ENCODE peak calls at places on chromosomes 6 and 20, in six cellular contexts. One of them, this sample, is unnamed.

GRCh38 chr6:157596461-157596860 is 215.5 kb downstream of the ZDHHC14 start:
- DNase-seq in prostate gland: no peak
- DNase-seq in left ventricle myocardium inferior: no peak
- DNase-seq in mesendoderm: no peak
- DNase-seq in ovary: no peak
- DNase-seq in uterus: no peak
- DNase-seq in this sample: no peak

GRCh38 chr6:47105469-47106188 is 63.5 kb upstream of the ADGRF1 start:
- DNase-seq in uterus: no peak
- DNase-seq in ovary: no peak
- DNase-seq in mesendoderm: peak
- DNase-seq in left ventricle myocardium inferior: no peak
- DNase-seq in prostate gland: no peak
- DNase-seq in this sample: no peak

GRCh38 chr6:17483391-17484016 is 90.1 kb downstream of the CAP2 start:
- DNase-seq in uterus: no peak
- DNase-seq in mesendoderm: no peak
- DNase-seq in prostate gland: no peak
- DNase-seq in left ventricle myocardium inferior: no peak
- DNase-seq in ovary: no peak
- DNase-seq in this sample: no peak

GRCh38 chr20:61518424-61518951 is 266.4 kb downstream of the CDH4 start:
- DNase-seq in ovary: no peak
- DNase-seq in uterus: no peak
- DNase-seq in prostate gland: no peak
- DNase-seq in mesendoderm: no peak
- DNase-seq in left ventricle myocardium inferior: no peak
- DNase-seq in this sample: no peak

GRCh38 chr6:159042824-159043181 is 2.0 kb downstream of the TAGAP start:
- DNase-seq in prostate gland: no peak
- DNase-seq in left ventricle myocardium inferior: no peak
- DNase-seq in uterus: no peak
- DNase-seq in ovary: no peak
- DNase-seq in mesendoderm: no peak
- DNase-seq in this sample: no peak

GRCh38 chr6:13404115-13404891 is 76.0 kb upstream of the TBC1D7 start:
- DNase-seq in ovary: no peak
- DNase-seq in uterus: no peak
- DNase-seq in mesendoderm: no peak
- DNase-seq in left ventricle myocardium inferior: no peak
- DNase-seq in prostate gland: no peak
- DNase-seq in this sample: no peak

GRCh38 chr20:20393207-20393606 is 25.3 kb downstream of the INSM1 start:
- DNase-seq in left ventricle myocardium inferior: no peak
- DNase-seq in ovary: no peak
- DNase-seq in prostate gland: no peak
- DNase-seq in mesendoderm: no peak
- DNase-seq in uterus: no peak
- DNase-seq in this sample: no peak

GRCh38 chr6:93701526-93701925 is 282.2 kb upstream of the EPHA7 start:
- DNase-seq in left ventricle myocardium inferior: no peak
- DNase-seq in prostate gland: no peak
- DNase-seq in mesendoderm: no peak
- DNase-seq in ovary: no peak
- DNase-seq in uterus: no peak
- DNase-seq in this sample: no peak

GRCh38 chr6:42963855-42964605 is 3.5 kb downstream of the GNMT start:
- DNase-seq in left ventricle myocardium inferior: no peak
- DNase-seq in prostate gland: no peak
- DNase-seq in ovary: no peak
- DNase-seq in uterus: no peak
- DNase-seq in mesendoderm: peak
- DNase-seq in this sample: no peak

GRCh38 chr20:11867286-11867921 is 50.3 kb upstream of the BTBD3 start:
- DNase-seq in mesendoderm: no peak
- DNase-seq in uterus: no peak
- DNase-seq in ovary: no peak
- DNase-seq in left ventricle myocardium inferior: no peak
- DNase-seq in prostate gland: no peak
- DNase-seq in this sample: no peak

GRCh38 chr20:25042531-25043498 is 15.1 kb downstream of the ACSS1 start:
- DNase-seq in left ventricle myocardium inferior: peak
- DNase-seq in ovary: no peak
- DNase-seq in prostate gland: no peak
- DNase-seq in uterus: no peak
- DNase-seq in mesendoderm: no peak
- DNase-seq in this sample: no peak

GRCh38 chr6:52503853-52504777 is 72.7 kb downstream of the TRAM2 start:
- DNase-seq in prostate gland: peak
- DNase-seq in mesendoderm: peak
- DNase-seq in uterus: peak
- DNase-seq in ovary: peak
- DNase-seq in left ventricle myocardium inferior: peak
- DNase-seq in this sample: peak

GRCh38 chr6:170448745-170449144 is 104.4 kb downstream of the PSMB1 start:
- DNase-seq in left ventricle myocardium inferior: no peak
- DNase-seq in mesendoderm: no peak
- DNase-seq in ovary: no peak
- DNase-seq in uterus: no peak
- DNase-seq in prostate gland: no peak
- DNase-seq in this sample: no peak

GRCh38 chr6:170450946-170451761 is 102.0 kb downstream of the PSMB1 start:
- DNase-seq in ovary: no peak
- DNase-seq in prostate gland: no peak
- DNase-seq in left ventricle myocardium inferior: no peak
- DNase-seq in uterus: no peak
- DNase-seq in mesendoderm: no peak
- DNase-seq in this sample: no peak

GRCh38 chr6:170449231-170449630 is 103.9 kb downstream of the PSMB1 start:
- DNase-seq in mesendoderm: no peak
- DNase-seq in left ventricle myocardium inferior: no peak
- DNase-seq in prostate gland: no peak
- DNase-seq in uterus: no peak
- DNase-seq in ovary: no peak
- DNase-seq in this sample: no peak

GRCh38 chr6:170448317-170448716 is 104.8 kb downstream of the PSMB1 start:
- DNase-seq in prostate gland: no peak
- DNase-seq in left ventricle myocardium inferior: no peak
- DNase-seq in ovary: no peak
- DNase-seq in uterus: no peak
- DNase-seq in mesendoderm: no peak
- DNase-seq in this sample: no peak

DNA sequence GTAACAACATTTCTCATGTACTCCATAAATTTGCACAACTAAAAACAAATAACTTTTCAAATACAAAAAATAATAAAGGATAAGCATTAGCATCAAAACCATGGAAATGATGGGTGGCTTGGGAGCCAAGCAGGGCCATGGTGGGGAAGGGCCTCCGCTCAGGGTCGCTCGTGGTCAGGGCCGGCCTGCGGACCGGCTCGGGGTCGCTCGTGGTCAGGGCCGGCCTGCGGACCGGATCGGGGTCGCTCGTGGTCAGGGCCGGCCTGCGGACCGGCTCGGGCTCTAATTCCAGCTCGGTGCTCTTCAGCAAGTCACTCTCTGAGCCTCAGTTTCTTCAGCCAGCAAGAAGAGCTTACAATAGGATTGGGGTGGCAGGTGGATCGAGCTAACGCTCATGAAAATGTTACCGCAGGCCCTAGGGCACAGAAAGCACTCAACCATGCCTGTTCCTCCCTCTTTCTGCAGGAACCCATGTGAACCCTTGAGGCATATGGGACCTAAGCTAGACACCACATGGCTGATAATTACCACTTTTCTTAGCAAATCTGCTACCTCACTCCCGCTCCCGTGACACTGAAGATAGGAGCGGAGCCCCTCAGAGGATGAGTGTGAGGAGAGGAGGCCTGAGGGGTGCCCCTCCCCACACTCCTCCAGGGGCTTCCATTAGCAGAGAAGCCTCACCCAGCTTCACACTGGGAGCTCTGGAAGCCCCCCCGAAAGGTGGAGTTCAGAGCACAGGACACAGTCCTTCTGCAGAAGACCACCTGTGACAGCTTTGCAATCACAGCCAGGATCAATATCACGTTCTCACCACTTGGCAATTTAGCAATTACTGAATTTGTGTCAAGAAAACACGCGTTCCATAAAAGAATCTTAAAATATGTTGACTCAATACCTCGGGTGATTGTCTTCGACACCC is 103.0 kb downstream of the PSMB1 start:
- DNase-seq in prostate gland: no peak
- DNase-seq in ovary: no peak
- DNase-seq in mesendoderm: no peak
- DNase-seq in left ventricle myocardium inferior: no peak
- DNase-seq in uterus: no peak
- DNase-seq in this sample: no peak
- H3K27ac ChIP-seq in prostate gland: no peak
- H3K27ac ChIP-seq in ovary: no peak
- H3K27ac ChIP-seq in mesendoderm: no peak
- H3K27ac ChIP-seq in left ventricle myocardium inferior: no peak
- H3K27ac ChIP-seq in uterus: no peak
- H3K27ac ChIP-seq in this sample: no peak

DNA sequence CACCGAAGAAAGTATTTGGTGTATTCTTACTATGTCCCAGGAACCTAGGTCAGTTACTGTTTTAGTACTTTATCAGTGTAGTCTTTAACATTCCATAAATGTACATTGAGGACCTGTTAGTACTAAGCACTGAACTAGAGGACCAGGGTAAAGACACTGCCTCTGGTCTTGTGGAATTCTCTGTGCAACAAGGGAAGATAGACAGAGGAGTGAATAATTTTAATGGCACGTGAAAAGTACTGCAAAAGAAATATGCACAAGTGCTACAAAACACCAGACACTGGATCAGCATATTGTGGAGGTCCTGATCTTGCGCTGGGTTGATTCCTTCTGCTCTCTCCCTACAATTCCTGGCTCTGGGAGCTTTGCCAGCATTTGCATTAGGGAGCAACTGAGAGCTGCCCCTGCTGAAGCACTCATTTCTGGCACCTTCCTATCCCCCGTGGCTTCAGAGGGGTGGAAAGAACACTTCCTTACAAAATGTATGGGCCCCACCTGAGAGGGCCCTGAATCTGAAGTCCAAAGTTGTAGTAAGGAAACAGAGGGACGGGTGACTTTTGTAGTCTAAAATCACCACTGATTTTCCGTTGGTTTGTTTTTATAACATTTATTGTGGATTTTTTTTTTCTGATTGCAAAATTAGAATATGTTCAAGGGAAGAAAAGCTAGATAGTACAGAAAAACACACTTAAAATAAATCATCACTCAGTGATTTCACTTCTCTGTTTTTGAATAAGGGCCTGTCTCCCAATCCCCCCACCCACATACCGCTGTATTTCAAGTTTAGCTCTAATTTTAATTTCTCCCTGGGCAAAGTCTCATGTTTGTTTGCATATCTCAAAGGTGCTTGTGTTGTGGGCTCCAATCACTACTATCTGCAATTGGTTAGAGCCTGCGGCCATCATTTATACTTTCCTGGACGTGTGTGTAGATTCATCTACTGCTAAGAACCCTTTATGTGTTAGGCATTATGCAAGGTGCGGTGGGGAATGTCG is 4.9 kb downstream of the PKIG start:
- DNase-seq in uterus: no peak
- DNase-seq in mesendoderm: no peak
- DNase-seq in left ventricle myocardium inferior: no peak
- DNase-seq in ovary: no peak
- DNase-seq in prostate gland: no peak
- DNase-seq in this sample: no peak
- H3K27ac ChIP-seq in uterus: peak
- H3K27ac ChIP-seq in mesendoderm: no peak
- H3K27ac ChIP-seq in left ventricle myocardium inferior: peak
- H3K27ac ChIP-seq in ovary: no peak
- H3K27ac ChIP-seq in prostate gland: no peak
- H3K27ac ChIP-seq in this sample: peak

GRCh38 chr20:31567380-31567720 is 37.7 kb upstream of the ID1 start:
- DNase-seq in ovary: no peak
- DNase-seq in prostate gland: no peak
- DNase-seq in left ventricle myocardium inferior: no peak
- DNase-seq in uterus: no peak
- DNase-seq in mesendoderm: no peak
- DNase-seq in this sample: no peak
- H3K27ac ChIP-seq in ovary: no peak
- H3K27ac ChIP-seq in prostate gland: no peak
- H3K27ac ChIP-seq in left ventricle myocardium inferior: no peak
- H3K27ac ChIP-seq in uterus: no peak
- H3K27ac ChIP-seq in mesendoderm: no peak
- H3K27ac ChIP-seq in this sample: peak

GRCh38 chr20:39041067-39041466 is 78.9 kb downstream of the DHX35 start:
- DNase-seq in ovary: no peak
- DNase-seq in uterus: no peak
- DNase-seq in left ventricle myocardium inferior: no peak
- DNase-seq in prostate gland: no peak
- DNase-seq in mesendoderm: no peak
- DNase-seq in this sample: no peak

GRCh38 chr20:39044501-39044900 is 82.4 kb downstream of the DHX35 start:
- DNase-seq in left ventricle myocardium inferior: no peak
- DNase-seq in uterus: no peak
- DNase-seq in ovary: no peak
- DNase-seq in prostate gland: no peak
- DNase-seq in mesendoderm: no peak
- DNase-seq in this sample: no peak

GRCh38 chr20:39040116-39040515 is 78.0 kb downstream of the DHX35 start:
- DNase-seq in mesendoderm: no peak
- DNase-seq in prostate gland: no peak
- DNase-seq in left ventricle myocardium inferior: no peak
- DNase-seq in ovary: no peak
- DNase-seq in uterus: no peak
- DNase-seq in this sample: no peak

GRCh38 chr20:39045676-39046075 is 83.5 kb downstream of the DHX35 start:
- DNase-seq in left ventricle myocardium inferior: no peak
- DNase-seq in prostate gland: no peak
- DNase-seq in ovary: no peak
- DNase-seq in mesendoderm: no peak
- DNase-seq in uterus: no peak
- DNase-seq in this sample: no peak

DNA sequence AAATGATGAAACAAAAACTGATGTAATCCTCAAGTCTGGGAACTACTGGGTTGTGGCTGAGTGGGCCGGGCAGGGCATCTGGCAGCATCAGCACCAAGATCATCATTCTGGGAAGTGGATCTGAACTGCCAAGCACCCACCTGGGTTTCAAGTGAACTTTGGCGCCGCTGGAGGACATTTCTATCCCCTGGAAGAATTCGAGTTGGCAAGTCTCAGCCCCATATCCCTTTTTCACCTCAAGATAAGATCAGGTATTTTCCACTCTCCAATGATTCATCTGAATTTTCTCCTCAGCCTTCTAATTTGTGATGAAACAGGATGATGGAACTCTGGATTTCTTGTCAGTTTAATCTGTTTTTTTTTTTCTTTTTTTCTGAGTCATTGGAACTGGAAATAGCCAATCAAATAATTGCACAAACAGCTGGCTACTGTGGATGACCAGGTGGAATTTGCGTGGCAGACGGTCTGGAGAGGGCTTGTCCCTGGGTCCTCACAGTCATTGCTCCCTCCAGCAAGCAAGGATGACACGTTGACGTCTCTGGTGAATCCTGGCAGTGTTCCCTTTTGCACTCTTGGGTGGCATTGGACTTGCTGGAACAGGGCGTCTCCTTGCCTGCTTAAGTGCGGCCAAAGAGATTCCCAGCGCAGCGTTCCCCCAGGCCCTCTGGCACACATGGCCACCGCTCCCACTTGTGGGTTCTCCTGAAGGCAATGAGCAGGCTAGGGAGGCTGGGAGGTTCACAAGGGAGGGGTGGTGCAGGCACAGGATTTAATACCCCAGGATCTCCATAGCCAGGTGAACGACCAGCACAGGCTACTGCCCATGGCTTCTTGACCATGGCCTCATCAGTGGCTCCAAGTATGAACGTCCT is 80.4 kb downstream of the DHX35 start:
- DNase-seq in prostate gland: no peak
- DNase-seq in uterus: peak
- DNase-seq in mesendoderm: no peak
- DNase-seq in ovary: no peak
- DNase-seq in left ventricle myocardium inferior: no peak
- DNase-seq in this sample: no peak
- H3K27ac ChIP-seq in prostate gland: peak
- H3K27ac ChIP-seq in uterus: no peak
- H3K27ac ChIP-seq in mesendoderm: no peak
- H3K27ac ChIP-seq in ovary: no peak
- H3K27ac ChIP-seq in left ventricle myocardium inferior: no peak
- H3K27ac ChIP-seq in this sample: no peak

This sample was measured in tibial nerve.